ENCODE peak calls at places on chromosomes 11 and 22, in eight cellular contexts. I is SK-N-DZ; F is T1000; M is stimulated activated CD4-positive, alpha-beta T cell treated with anti-CD3 and anti-CD28 coated beads, Interleukin-15, amount 100 ng/mL, for 24 hours; A is GM13976; N is endodermal cell; Y is pancreas; V is ovary. X is an unnamed sample.

GRCh38 chr22:24414984-24415945 is 12.1 kb upstream of the ADORA2A start:
- DNase-seq in F (no peak), A (no peak), Y (no peak), N (no peak), V (peak), I (no peak), M (no peak), X (no peak)

GRCh38 chr22:23305321-23305910 is 125.1 kb downstream of the BCR start:
- DNase-seq in N (no peak), A (no peak), I (no peak), M (no peak), F (peak), V (peak), Y (peak), X (peak)

GRCh38 chr22:30513462-30513861 is 8.0 kb upstream of the SEC14L4 start:
- DNase-seq in V (no peak), I (no peak), Y (no peak), M (no peak), F (no peak), A (no peak), N (no peak), X (no peak)

GRCh38 chr22:19844423-19845368 is 10.0 kb downstream of the GNB1L start:
- DNase-seq in V (no peak), M (peak), Y (no peak), I (no peak), N (peak), A (peak), F (no peak), X (peak)

GRCh38 chr22:40007826-40008710 is 13.3 kb downstream of the FAM83F start:
- DNase-seq in F (no peak), M (no peak), V (no peak), I (no peak), Y (no peak), N (no peak), A (no peak), X (no peak)

GRCh38 chr11:71302534-71302909 is 50.1 kb upstream of the SHANK2 start:
- DNase-seq in F (no peak), V (no peak), A (no peak), Y (no peak), N (peak), I (no peak), M (no peak), X (no peak)

GRCh38 chr22:27913162-27913741 is 5.8 kb downstream of the PITPNB start:
- DNase-seq in I (peak), N (no peak), V (no peak), Y (no peak), M (no peak), A (no peak), F (no peak), X (no peak)

GRCh38 chr11:66112640-66113098 is 42.6 kb downstream of the PACS1 start:
- DNase-seq in F (no peak), Y (no peak), V (no peak), N (no peak), A (no peak), I (no peak), M (no peak), X (peak)

GRCh38 chr11:19730373-19730772 is 17.7 kb downstream of the NAV2 start:
- DNase-seq in A (no peak), F (no peak), N (no peak), Y (no peak), I (no peak), M (no peak), V (no peak), X (no peak)

GRCh38 chr11:117037279-117037951 is 60.8 kb downstream of the SIK3 start:
- DNase-seq in V (no peak), N (no peak), I (no peak), F (no peak), A (no peak), Y (no peak), M (no peak), X (peak)

GRCh38 chr11:96257972-96258951 is 84.7 kb downstream of the MAML2 start:
- DNase-seq in A (peak), V (no peak), M (peak), Y (no peak), N (no peak), F (no peak), I (no peak), X (peak)

GRCh38 chr11:111604392-111605009 is 2.3 kb downstream of the SIK2 start:
- DNase-seq in N (no peak), M (no peak), V (no peak), I (peak), Y (no peak), F (no peak), A (peak), X (peak)

GRCh38 chr22:43829904-43830851 is 18.1 kb upstream of the EFCAB6 start:
- DNase-seq in Y (no peak), I (no peak), A (no peak), F (no peak), N (no peak), M (no peak), V (no peak), X (peak)

GRCh38 chr22:20571531-20572007 is 64.2 kb downstream of the MED15 start:
- DNase-seq in V (no peak), M (peak), I (no peak), F (no peak), Y (no peak), A (peak), N (peak), X (peak)

GRCh38 chr11:18802381-18803257 is 11.0 kb upstream of the PTPN5 start:
- DNase-seq in F (no peak), V (no peak), I (peak), M (peak), N (peak), A (peak), Y (peak), X (peak)

GRCh38 chr22:46023558-46023981 is 46.6 kb upstream of the WNT7B start:
- DNase-seq in Y (no peak), M (no peak), F (no peak), V (peak), N (peak), I (no peak), A (no peak), X (peak)

GRCh38 chr11:112795142-112795815 is 165.9 kb upstream of the NCAM1 start:
- DNase-seq in V (no peak), F (no peak), N (peak), Y (no peak), I (peak), M (peak), A (peak), X (peak)

GRCh38 chr11:82765466-82766034 is 31.9 kb upstream of the FAM181B start:
- DNase-seq in F (no peak), I (no peak), M (peak), V (no peak), A (no peak), N (no peak), Y (no peak), X (no peak)

GRCh38 chr11:44145011-44145777 is 49.7 kb downstream of the EXT2 start:
- DNase-seq in N (no peak), A (no peak), M (no peak), I (no peak), V (no peak), F (no peak), Y (no peak), X (no peak)

GRCh38 chr11:117607449-117607848 is 189.6 kb downstream of the DSCAML1 start:
- DNase-seq in A (no peak), N (peak), Y (no peak), V (no peak), I (peak), F (no peak), M (no peak), X (no peak)

GRCh38 chr11:73306069-73306468 is 2.0 kb upstream of the ARHGEF17 start:
- DNase-seq in A (no peak), Y (no peak), I (no peak), N (peak), M (no peak), V (no peak), F (no peak), X (no peak)

GRCh38 chr11:1983601-1983961 is 14.1 kb downstream of the H19 start:
- DNase-seq in N (peak), V (peak), M (no peak), F (no peak), Y (peak), I (peak), A (no peak), X (no peak)

GRCh38 chr11:133491680-133492383 is 40.5 kb downstream of the OPCML start:
- DNase-seq in V (no peak), Y (no peak), N (no peak), I (no peak), F (no peak), A (no peak), M (no peak), X (no peak)

GRCh38 chr11:130338667-130339066 is 23.9 kb upstream of the ZBTB44 start:
- DNase-seq in V (no peak), Y (no peak), F (no peak), M (no peak), N (no peak), A (no peak), I (no peak), X (no peak)

GRCh38 chr11:123064268-123064657 is 2.3 kb upstream of the HSPA8 start:
- DNase-seq in F (no peak), I (no peak), M (no peak), Y (no peak), N (no peak), V (no peak), A (no peak), X (no peak)

GRCh38 chr22:36425977-36426523 is 38.3 kb upstream of the MYH9 start:
- DNase-seq in I (peak), F (no peak), N (no peak), V (no peak), A (no peak), M (no peak), Y (no peak), X (no peak)

GRCh38 chr11:35272391-35272821 is 133.4 kb downstream of the CD44 start:
- DNase-seq in V (no peak), M (peak), Y (no peak), F (no peak), I (no peak), A (peak), N (no peak), X (no peak)

X was measured in fibroblast of lung.